ENCODE peak calls at places on chromosomes 11 and 22, in five cellular contexts. U is NCI-H1930, V is ACHN, I is NCI-H1105, E is caudate nucleus. L is an unnamed sample.

GRCh38 chr22:37284807-37285355 is 2.6 kb downstream of the CYTH4 start:
- DNase-seq in E (no peak), I (no peak), V (no peak), U (no peak), L (no peak)

GRCh38 chr22:17266261-17266971 is 47.2 kb upstream of the ADA2 start:
- DNase-seq in V (no peak), E (no peak), I (peak), U (no peak), L (peak)

GRCh38 chr11:102276302-102277182 is 40.7 kb upstream of the BIRC3 start:
- DNase-seq in U (no peak), I (no peak), E (no peak), V (no peak), L (no peak)

GRCh38 chr11:37811349-37811748 is 1213.3 kb upstream of the RAG2 start:
- DNase-seq in E (no peak), I (no peak), U (no peak), V (no peak), L (no peak)

GRCh38 chr11:94734563-94735275 is 33.4 kb upstream of the AMOTL1 start:
- DNase-seq in U (no peak), I (no peak), E (no peak), V (no peak), L (no peak)

GRCh38 chr11:16605971-16606783 is 132.3 kb upstream of the C11orf58 start:
- DNase-seq in I (peak), U (peak), V (peak), E (peak), L (peak)

GRCh38 chr11:910044-910588 is 494 bp downstream of the CHID1 start:
- DNase-seq in I (no peak), E (no peak), V (no peak), U (no peak), L (no peak)

GRCh38 chr22:49321477-49322055 is 506.1 kb downstream of the BRD1 start:
- DNase-seq in V (no peak), U (no peak), E (no peak), I (no peak), L (no peak)

GRCh38 chr22:44443641-44444235 is 54.3 kb downstream of the RTL6 start:
- DNase-seq in I (no peak), U (no peak), V (no peak), E (no peak), L (no peak)

GRCh38 chr11:97683733-97684132 is 1293.9 kb downstream of the JRKL start:
- DNase-seq in E (no peak), V (peak), U (no peak), I (no peak), L (no peak)

GRCh38 chr11:34936945-34937344 is 20.5 kb downstream of the PDHX start:
- DNase-seq in V (no peak), I (no peak), E (no peak), U (no peak), L (no peak)

L was measured in neural crest cell.